ENCODE peak calls at places on chromosomes 6 and 20, in nine cellular contexts. One of them, this sample, is unnamed.

GRCh38 chr6:148064406-148065134 is 278.1 kb upstream of the SASH1 start:
- DNase-seq in lung: no peak
- DNase-seq in upper lobe of left lung: no peak
- DNase-seq in stomach: no peak
- DNase-seq in right lobe of liver: no peak
- DNase-seq in thyroid gland: peak; percentile 7
- DNase-seq in heart right ventricle: no peak
- DNase-seq in hepatocyte: peak; percentile 34
- DNase-seq in kidney epithelial cell: peak; percentile 14
- DNase-seq in this sample: peak; percentile 12

GRCh38 chr20:17612287-17612974 is 42.6 kb downstream of the DSTN start:
- DNase-seq in right lobe of liver: no peak
- DNase-seq in kidney epithelial cell: no peak
- DNase-seq in thyroid gland: no peak
- DNase-seq in heart right ventricle: no peak
- DNase-seq in stomach: no peak
- DNase-seq in lung: no peak
- DNase-seq in upper lobe of left lung: no peak
- DNase-seq in hepatocyte: no peak
- DNase-seq in this sample: no peak

GRCh38 chr6:16544006-16544405 is 217.3 kb downstream of the ATXN1 start:
- DNase-seq in right lobe of liver: no peak
- DNase-seq in stomach: no peak
- DNase-seq in lung: no peak
- DNase-seq in kidney epithelial cell: peak; percentile 49
- DNase-seq in heart right ventricle: peak; percentile 85
- DNase-seq in upper lobe of left lung: peak; percentile 24
- DNase-seq in hepatocyte: no peak
- DNase-seq in thyroid gland: peak; percentile 89
- DNase-seq in this sample: peak; percentile 82

GRCh38 chr6:1761472-1761871 is 151.8 kb downstream of the FOXC1 start:
- DNase-seq in hepatocyte: no peak
- DNase-seq in lung: no peak
- DNase-seq in kidney epithelial cell: no peak
- DNase-seq in right lobe of liver: no peak
- DNase-seq in stomach: no peak
- DNase-seq in upper lobe of left lung: no peak
- DNase-seq in thyroid gland: no peak
- DNase-seq in heart right ventricle: no peak
- DNase-seq in this sample: no peak

GRCh38 chr6:121222656-121223055 is 111.6 kb downstream of the TBC1D32 start:
- DNase-seq in thyroid gland: no peak
- DNase-seq in hepatocyte: peak; percentile 15
- DNase-seq in stomach: no peak
- DNase-seq in kidney epithelial cell: no peak
- DNase-seq in lung: no peak
- DNase-seq in heart right ventricle: no peak
- DNase-seq in right lobe of liver: no peak
- DNase-seq in upper lobe of left lung: no peak
- DNase-seq in this sample: no peak

GRCh38 chr6:66210964-66211363 is 503.9 kb upstream of the EYS start:
- DNase-seq in hepatocyte: no peak
- DNase-seq in upper lobe of left lung: no peak
- DNase-seq in heart right ventricle: no peak
- DNase-seq in lung: no peak
- DNase-seq in thyroid gland: no peak
- DNase-seq in right lobe of liver: no peak
- DNase-seq in kidney epithelial cell: no peak
- DNase-seq in stomach: no peak
- DNase-seq in this sample: no peak

GRCh38 chr6:5764401-5764955 is 242.2 kb downstream of the NRN1 start:
- DNase-seq in lung: no peak
- DNase-seq in right lobe of liver: no peak
- DNase-seq in kidney epithelial cell: no peak
- DNase-seq in heart right ventricle: peak; percentile 80
- DNase-seq in stomach: no peak
- DNase-seq in upper lobe of left lung: no peak
- DNase-seq in hepatocyte: no peak
- DNase-seq in thyroid gland: peak; percentile 67
- DNase-seq in this sample: no peak

GRCh38 chr20:7375905-7376304 is 564.4 kb downstream of the HAO1 start:
- DNase-seq in kidney epithelial cell: no peak
- DNase-seq in thyroid gland: no peak
- DNase-seq in stomach: no peak
- DNase-seq in heart right ventricle: no peak
- DNase-seq in hepatocyte: peak; percentile 43
- DNase-seq in lung: no peak
- DNase-seq in right lobe of liver: no peak
- DNase-seq in upper lobe of left lung: no peak
- DNase-seq in this sample: no peak

GRCh38 chr20:60565093-60565492 is 606.9 kb downstream of the CDH26 start:
- DNase-seq in right lobe of liver: no peak
- DNase-seq in stomach: no peak
- DNase-seq in thyroid gland: peak; percentile 6
- DNase-seq in upper lobe of left lung: no peak
- DNase-seq in lung: no peak
- DNase-seq in kidney epithelial cell: no peak
- DNase-seq in heart right ventricle: no peak
- DNase-seq in hepatocyte: no peak
- DNase-seq in this sample: no peak

GRCh38 chr6:164021589-164022290 is 607.2 kb downstream of the QKI start:
- DNase-seq in thyroid gland: no peak
- DNase-seq in kidney epithelial cell: no peak
- DNase-seq in hepatocyte: no peak
- DNase-seq in lung: no peak
- DNase-seq in right lobe of liver: no peak
- DNase-seq in stomach: no peak
- DNase-seq in heart right ventricle: no peak
- DNase-seq in upper lobe of left lung: no peak
- DNase-seq in this sample: no peak

GRCh38 chr6:16196958-16197576 is 41.3 kb upstream of the GMPR start:
- DNase-seq in stomach: no peak
- DNase-seq in kidney epithelial cell: no peak
- DNase-seq in lung: no peak
- DNase-seq in thyroid gland: no peak
- DNase-seq in hepatocyte: no peak
- DNase-seq in upper lobe of left lung: peak; percentile 37
- DNase-seq in heart right ventricle: no peak
- DNase-seq in right lobe of liver: no peak
- DNase-seq in this sample: no peak

GRCh38 chr6:53984163-53984562 is 127.1 kb upstream of the MLIP start:
- DNase-seq in lung: no peak
- DNase-seq in heart right ventricle: no peak
- DNase-seq in kidney epithelial cell: peak; percentile 91
- DNase-seq in hepatocyte: no peak
- DNase-seq in stomach: no peak
- DNase-seq in upper lobe of left lung: no peak
- DNase-seq in thyroid gland: no peak
- DNase-seq in right lobe of liver: no peak
- DNase-seq in this sample: peak; percentile 68

GRCh38 chr6:20403080-20403765 is 1.5 kb downstream of the E2F3 start:
- DNase-seq in right lobe of liver: peak; percentile 97
- DNase-seq in heart right ventricle: peak; percentile 90
- DNase-seq in lung: peak; percentile 88
- DNase-seq in stomach: peak; percentile 84
- DNase-seq in hepatocyte: peak; percentile 93
- DNase-seq in kidney epithelial cell: peak; percentile 56
- DNase-seq in upper lobe of left lung: peak; percentile 97
- DNase-seq in thyroid gland: peak; percentile 89
- DNase-seq in this sample: peak; percentile 31

GRCh38 chr6:113246186-113246585 is 611.0 kb upstream of the MARCKS start:
- DNase-seq in kidney epithelial cell: no peak
- DNase-seq in lung: no peak
- DNase-seq in heart right ventricle: no peak
- DNase-seq in thyroid gland: no peak
- DNase-seq in stomach: no peak
- DNase-seq in hepatocyte: no peak
- DNase-seq in upper lobe of left lung: no peak
- DNase-seq in right lobe of liver: no peak
- DNase-seq in this sample: no peak

GRCh38 chr20:3681931-3682820 is at the start of gene ADAM33:
- DNase-seq in right lobe of liver: no peak
- DNase-seq in lung: no peak
- DNase-seq in kidney epithelial cell: no peak
- DNase-seq in thyroid gland: peak; percentile 58
- DNase-seq in heart right ventricle: no peak
- DNase-seq in stomach: peak; percentile 36
- DNase-seq in hepatocyte: peak; percentile 40
- DNase-seq in upper lobe of left lung: peak; percentile 89
- DNase-seq in this sample: no peak

GRCh38 chr6:67736816-67737215 is 898.3 kb upstream of the ADGRB3 start:
- DNase-seq in stomach: no peak
- DNase-seq in hepatocyte: no peak
- DNase-seq in heart right ventricle: no peak
- DNase-seq in lung: no peak
- DNase-seq in kidney epithelial cell: no peak
- DNase-seq in upper lobe of left lung: no peak
- DNase-seq in thyroid gland: no peak
- DNase-seq in right lobe of liver: no peak
- DNase-seq in this sample: no peak

GRCh38 chr6:139540276-139540675 is 165.8 kb upstream of the CITED2 start:
- DNase-seq in right lobe of liver: no peak
- DNase-seq in lung: no peak
- DNase-seq in stomach: peak; percentile 39
- DNase-seq in heart right ventricle: no peak
- DNase-seq in hepatocyte: no peak
- DNase-seq in kidney epithelial cell: no peak
- DNase-seq in thyroid gland: no peak
- DNase-seq in upper lobe of left lung: no peak
- DNase-seq in this sample: no peak

GRCh38 chr20:32149566-32150170 is 40.2 kb downstream of the TM9SF4 start:
- DNase-seq in thyroid gland: no peak
- DNase-seq in heart right ventricle: no peak
- DNase-seq in kidney epithelial cell: no peak
- DNase-seq in right lobe of liver: peak; percentile 45
- DNase-seq in hepatocyte: no peak
- DNase-seq in lung: no peak
- DNase-seq in upper lobe of left lung: no peak
- DNase-seq in stomach: no peak
- DNase-seq in this sample: no peak

DNA sequence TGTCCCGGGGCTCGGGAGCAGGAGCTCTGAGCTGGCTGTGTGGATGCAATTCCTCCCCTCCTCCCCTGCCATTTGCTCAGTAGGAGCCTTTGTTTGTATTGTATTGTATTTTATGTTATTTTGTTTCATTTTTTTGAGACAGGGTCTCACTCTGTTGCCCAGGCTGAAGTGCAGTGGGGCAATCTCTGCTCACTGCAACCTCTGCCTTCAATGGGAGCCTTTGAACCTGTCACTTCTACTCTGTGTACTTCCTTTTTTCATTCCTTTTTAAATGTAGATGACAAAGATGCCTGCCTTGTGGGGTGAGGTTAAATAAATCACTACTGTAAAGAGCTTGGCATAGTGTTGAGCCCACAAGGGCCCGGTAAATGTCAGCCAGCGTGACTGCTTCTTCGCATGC is 70.6 kb downstream of the DCDC2 start:
- DNase-seq in hepatocyte: no peak
- DNase-seq in heart right ventricle: no peak
- DNase-seq in upper lobe of left lung: no peak
- DNase-seq in thyroid gland: no peak
- DNase-seq in kidney epithelial cell: no peak
- DNase-seq in lung: no peak
- DNase-seq in right lobe of liver: no peak
- DNase-seq in stomach: no peak
- DNase-seq in this sample: no peak
- H3K27me3 ChIP-seq in hepatocyte: no peaks in the 10 kb centered on the region
- H3K27me3 ChIP-seq in heart right ventricle: peaks cover 5% of the 10 kb centered on the region
- H3K27me3 ChIP-seq in upper lobe of left lung: no peaks in the 10 kb centered on the region
- H3K27me3 ChIP-seq in thyroid gland: no peaks in the 10 kb centered on the region
- H3K27me3 ChIP-seq in kidney epithelial cell: no peaks in the 10 kb centered on the region
- H3K27me3 ChIP-seq in lung: no peaks in the 10 kb centered on the region
- H3K27me3 ChIP-seq in right lobe of liver: no peaks in the 10 kb centered on the region
- H3K27me3 ChIP-seq in stomach: no peaks in the 10 kb centered on the region
- H3K27me3 ChIP-seq in this sample: no peaks in the 10 kb centered on the region

GRCh38 chr6:13428528-13429405 is 58.6 kb downstream of the GFOD1 start:
- DNase-seq in kidney epithelial cell: no peak
- DNase-seq in stomach: no peak
- DNase-seq in upper lobe of left lung: no peak
- DNase-seq in thyroid gland: no peak
- DNase-seq in lung: no peak
- DNase-seq in heart right ventricle: no peak
- DNase-seq in right lobe of liver: no peak
- DNase-seq in hepatocyte: no peak
- DNase-seq in this sample: no peak
- TF ChIP-seq CTCF in kidney epithelial cell: no peak
- TF ChIP-seq CTCF in stomach: no peak
- TF ChIP-seq CTCF in upper lobe of left lung: no peak
- TF ChIP-seq CTCF in thyroid gland: no peak
- TF ChIP-seq CTCF in lung: no peak
- TF ChIP-seq CTCF in heart right ventricle: no peak
- TF ChIP-seq CTCF in right lobe of liver: no peak
- TF ChIP-seq CTCF in hepatocyte: no peak
- TF ChIP-seq CTCF in this sample: no peak

GRCh38 chr6:11853678-11854417 is 75.2 kb upstream of the ADTRP start:
- DNase-seq in stomach: no peak
- DNase-seq in lung: no peak
- DNase-seq in heart right ventricle: no peak
- DNase-seq in hepatocyte: no peak
- DNase-seq in kidney epithelial cell: no peak
- DNase-seq in upper lobe of left lung: no peak
- DNase-seq in thyroid gland: no peak
- DNase-seq in right lobe of liver: no peak
- DNase-seq in this sample: no peak
- H3K27me3 ChIP-seq in stomach: no peaks in the 10 kb centered on the region
- H3K27me3 ChIP-seq in lung: no peaks in the 10 kb centered on the region
- H3K27me3 ChIP-seq in heart right ventricle: no peaks in the 10 kb centered on the region
- H3K27me3 ChIP-seq in hepatocyte: no peaks in the 10 kb centered on the region
- H3K27me3 ChIP-seq in kidney epithelial cell: no peaks in the 10 kb centered on the region
- H3K27me3 ChIP-seq in upper lobe of left lung: no peaks in the 10 kb centered on the region
- H3K27me3 ChIP-seq in thyroid gland: no peaks in the 10 kb centered on the region
- H3K27me3 ChIP-seq in right lobe of liver: no peaks in the 10 kb centered on the region
- H3K27me3 ChIP-seq in this sample: no peaks in the 10 kb centered on the region

GRCh38 chr20:2101057-2101934 is at the start of gene STK35:
- DNase-seq in right lobe of liver: peak; percentile 96
- DNase-seq in hepatocyte: peak; percentile 86
- DNase-seq in lung: peak; percentile 82
- DNase-seq in thyroid gland: peak; percentile 87
- DNase-seq in upper lobe of left lung: no peak
- DNase-seq in stomach: no peak
- DNase-seq in heart right ventricle: no peak
- DNase-seq in kidney epithelial cell: peak; percentile 16
- DNase-seq in this sample: no peak

GRCh38 chr20:2104236-2104635 is 2.6 kb downstream of the STK35 start:
- DNase-seq in heart right ventricle: no peak
- DNase-seq in kidney epithelial cell: no peak
- DNase-seq in thyroid gland: no peak
- DNase-seq in right lobe of liver: no peak
- DNase-seq in lung: no peak
- DNase-seq in stomach: no peak
- DNase-seq in hepatocyte: no peak
- DNase-seq in upper lobe of left lung: no peak
- DNase-seq in this sample: no peak

GRCh38 chr20:2103454-2104153 is 2.0 kb downstream of the STK35 start:
- DNase-seq in stomach: no peak
- DNase-seq in hepatocyte: peak; percentile 9
- DNase-seq in thyroid gland: no peak
- DNase-seq in lung: no peak
- DNase-seq in heart right ventricle: no peak
- DNase-seq in upper lobe of left lung: no peak
- DNase-seq in kidney epithelial cell: no peak
- DNase-seq in right lobe of liver: no peak
- DNase-seq in this sample: no peak

GRCh38 chr20:2102585-2103453 is 1.2 kb downstream of the STK35 start:
- DNase-seq in upper lobe of left lung: peak; percentile 96
- DNase-seq in heart right ventricle: peak; percentile 90
- DNase-seq in thyroid gland: peak; percentile 87
- DNase-seq in hepatocyte: peak; percentile 94
- DNase-seq in lung: peak; percentile 89
- DNase-seq in kidney epithelial cell: peak; percentile 42
- DNase-seq in stomach: peak; percentile 86
- DNase-seq in right lobe of liver: peak; percentile 90
- DNase-seq in this sample: no peak

GRCh38 chr20:2101935-2102584 is 433 bp downstream of the STK35 start:
- DNase-seq in hepatocyte: peak; percentile 94
- DNase-seq in right lobe of liver: peak; percentile 94
- DNase-seq in upper lobe of left lung: peak; percentile 95
- DNase-seq in lung: peak; percentile 89
- DNase-seq in kidney epithelial cell: peak; percentile 50
- DNase-seq in thyroid gland: peak; percentile 94
- DNase-seq in heart right ventricle: peak; percentile 96
- DNase-seq in stomach: peak; percentile 91
- DNase-seq in this sample: no peak
- TF ChIP-seq CTCF in hepatocyte: no peak
- TF ChIP-seq CTCF in right lobe of liver: no peak
- TF ChIP-seq CTCF in upper lobe of left lung: peak; percentile 44
- TF ChIP-seq CTCF in lung: no peak
- TF ChIP-seq CTCF in kidney epithelial cell: no peak
- TF ChIP-seq CTCF in thyroid gland: no peak
- TF ChIP-seq CTCF in heart right ventricle: peak; percentile 3
- TF ChIP-seq CTCF in stomach: no peak
- TF ChIP-seq CTCF in this sample: no peak